ENCODE peak calls at places on chromosome 11, in ten cellular contexts. One of them, this sample, is unnamed.

GRCh38 chr11:83864412-83865057 is 578.4 kb upstream of the CCDC90B start:
- ATAC-seq in natural killer cell: no peak
- ATAC-seq in activated CD8-positive, alpha-beta T cell treated with anti-CD3 and anti-CD28 coated beads, Interleukin-2, amount 10 ng/mL, durations not matched to agents 7 days and 5 days: no peak
- ATAC-seq in naive thymus-derived CD8-positive, alpha-beta T cell: no peak
- ATAC-seq in stimulated activated naive B cell treated with anti-CD40 and anti-IgM and Interleukin-4, amounts not matched to agents 10 μg/mL and 1 μg/mL and 100 μg/mL, for 72 hours: no peak
- ATAC-seq in mucosa of descending colon: no peak
- ATAC-seq in upper lobe of left lung: no peak
- ATAC-seq in Right ventricle myocardium inferior: no peak
- ATAC-seq in activated naive CD4-positive, alpha-beta T cell treated with anti-CD3 and anti-CD28 coated beads, Interleukin-2, amount 50 U/mL, for 72 hours: no peak
- ATAC-seq in Right ventricle myocardium superior: no peak
- ATAC-seq in this sample: peak

GRCh38 chr11:86610559-86611341 is 61.7 kb downstream of the ME3 start:
- ATAC-seq in natural killer cell: no peak
- ATAC-seq in activated CD8-positive, alpha-beta T cell treated with anti-CD3 and anti-CD28 coated beads, Interleukin-2, amount 10 ng/mL, durations not matched to agents 7 days and 5 days: no peak
- ATAC-seq in naive thymus-derived CD8-positive, alpha-beta T cell: no peak
- ATAC-seq in stimulated activated naive B cell treated with anti-CD40 and anti-IgM and Interleukin-4, amounts not matched to agents 10 μg/mL and 1 μg/mL and 100 μg/mL, for 72 hours: no peak
- ATAC-seq in mucosa of descending colon: no peak
- ATAC-seq in upper lobe of left lung: no peak
- ATAC-seq in Right ventricle myocardium inferior: peak
- ATAC-seq in activated naive CD4-positive, alpha-beta T cell treated with anti-CD3 and anti-CD28 coated beads, Interleukin-2, amount 50 U/mL, for 72 hours: no peak
- ATAC-seq in Right ventricle myocardium superior: peak
- ATAC-seq in this sample: no peak

GRCh38 chr11:93921695-93922468 is 71.5 kb upstream of the VSTM5 start:
- ATAC-seq in natural killer cell: no peak
- ATAC-seq in activated CD8-positive, alpha-beta T cell treated with anti-CD3 and anti-CD28 coated beads, Interleukin-2, amount 10 ng/mL, durations not matched to agents 7 days and 5 days: no peak
- ATAC-seq in naive thymus-derived CD8-positive, alpha-beta T cell: no peak
- ATAC-seq in stimulated activated naive B cell treated with anti-CD40 and anti-IgM and Interleukin-4, amounts not matched to agents 10 μg/mL and 1 μg/mL and 100 μg/mL, for 72 hours: peak
- ATAC-seq in mucosa of descending colon: peak
- ATAC-seq in upper lobe of left lung: no peak
- ATAC-seq in Right ventricle myocardium inferior: no peak
- ATAC-seq in activated naive CD4-positive, alpha-beta T cell treated with anti-CD3 and anti-CD28 coated beads, Interleukin-2, amount 50 U/mL, for 72 hours: peak
- ATAC-seq in Right ventricle myocardium superior: no peak
- ATAC-seq in this sample: peak

GRCh38 chr11:123378096-123378495 is 52.0 kb upstream of the GRAMD1B start:
- ATAC-seq in natural killer cell: no peak
- ATAC-seq in activated CD8-positive, alpha-beta T cell treated with anti-CD3 and anti-CD28 coated beads, Interleukin-2, amount 10 ng/mL, durations not matched to agents 7 days and 5 days: no peak
- ATAC-seq in naive thymus-derived CD8-positive, alpha-beta T cell: no peak
- ATAC-seq in stimulated activated naive B cell treated with anti-CD40 and anti-IgM and Interleukin-4, amounts not matched to agents 10 μg/mL and 1 μg/mL and 100 μg/mL, for 72 hours: no peak
- ATAC-seq in mucosa of descending colon: no peak
- ATAC-seq in upper lobe of left lung: no peak
- ATAC-seq in Right ventricle myocardium inferior: no peak
- ATAC-seq in activated naive CD4-positive, alpha-beta T cell treated with anti-CD3 and anti-CD28 coated beads, Interleukin-2, amount 50 U/mL, for 72 hours: no peak
- ATAC-seq in Right ventricle myocardium superior: no peak
- ATAC-seq in this sample: no peak

GRCh38 chr11:104668797-104669463 is 229.3 kb downstream of the CASP12 start:
- ATAC-seq in natural killer cell: peak
- ATAC-seq in activated CD8-positive, alpha-beta T cell treated with anti-CD3 and anti-CD28 coated beads, Interleukin-2, amount 10 ng/mL, durations not matched to agents 7 days and 5 days: no peak
- ATAC-seq in naive thymus-derived CD8-positive, alpha-beta T cell: no peak
- ATAC-seq in stimulated activated naive B cell treated with anti-CD40 and anti-IgM and Interleukin-4, amounts not matched to agents 10 μg/mL and 1 μg/mL and 100 μg/mL, for 72 hours: no peak
- ATAC-seq in mucosa of descending colon: peak
- ATAC-seq in upper lobe of left lung: no peak
- ATAC-seq in Right ventricle myocardium inferior: no peak
- ATAC-seq in activated naive CD4-positive, alpha-beta T cell treated with anti-CD3 and anti-CD28 coated beads, Interleukin-2, amount 50 U/mL, for 72 hours: peak
- ATAC-seq in Right ventricle myocardium superior: no peak
- ATAC-seq in this sample: peak

GRCh38 chr11:111733009-111733408 is 33.2 kb downstream of the PPP2R1B start:
- ATAC-seq in natural killer cell: no peak
- ATAC-seq in activated CD8-positive, alpha-beta T cell treated with anti-CD3 and anti-CD28 coated beads, Interleukin-2, amount 10 ng/mL, durations not matched to agents 7 days and 5 days: no peak
- ATAC-seq in naive thymus-derived CD8-positive, alpha-beta T cell: no peak
- ATAC-seq in stimulated activated naive B cell treated with anti-CD40 and anti-IgM and Interleukin-4, amounts not matched to agents 10 μg/mL and 1 μg/mL and 100 μg/mL, for 72 hours: no peak
- ATAC-seq in mucosa of descending colon: peak
- ATAC-seq in upper lobe of left lung: peak
- ATAC-seq in Right ventricle myocardium inferior: peak
- ATAC-seq in activated naive CD4-positive, alpha-beta T cell treated with anti-CD3 and anti-CD28 coated beads, Interleukin-2, amount 50 U/mL, for 72 hours: no peak
- ATAC-seq in Right ventricle myocardium superior: peak
- ATAC-seq in this sample: peak

GRCh38 chr11:104291646-104292045 is 127.7 kb upstream of the PDGFD start:
- ATAC-seq in natural killer cell: no peak
- ATAC-seq in activated CD8-positive, alpha-beta T cell treated with anti-CD3 and anti-CD28 coated beads, Interleukin-2, amount 10 ng/mL, durations not matched to agents 7 days and 5 days: no peak
- ATAC-seq in naive thymus-derived CD8-positive, alpha-beta T cell: no peak
- ATAC-seq in stimulated activated naive B cell treated with anti-CD40 and anti-IgM and Interleukin-4, amounts not matched to agents 10 μg/mL and 1 μg/mL and 100 μg/mL, for 72 hours: no peak
- ATAC-seq in mucosa of descending colon: no peak
- ATAC-seq in upper lobe of left lung: no peak
- ATAC-seq in Right ventricle myocardium inferior: peak
- ATAC-seq in activated naive CD4-positive, alpha-beta T cell treated with anti-CD3 and anti-CD28 coated beads, Interleukin-2, amount 50 U/mL, for 72 hours: no peak
- ATAC-seq in Right ventricle myocardium superior: peak
- ATAC-seq in this sample: no peak

GRCh38 chr11:122754553-122755322 is 83.6 kb upstream of the CRTAM start:
- ATAC-seq in natural killer cell: peak
- ATAC-seq in activated CD8-positive, alpha-beta T cell treated with anti-CD3 and anti-CD28 coated beads, Interleukin-2, amount 10 ng/mL, durations not matched to agents 7 days and 5 days: peak
- ATAC-seq in naive thymus-derived CD8-positive, alpha-beta T cell: peak
- ATAC-seq in stimulated activated naive B cell treated with anti-CD40 and anti-IgM and Interleukin-4, amounts not matched to agents 10 μg/mL and 1 μg/mL and 100 μg/mL, for 72 hours: peak
- ATAC-seq in mucosa of descending colon: peak
- ATAC-seq in upper lobe of left lung: no peak
- ATAC-seq in Right ventricle myocardium inferior: no peak
- ATAC-seq in activated naive CD4-positive, alpha-beta T cell treated with anti-CD3 and anti-CD28 coated beads, Interleukin-2, amount 50 U/mL, for 72 hours: peak
- ATAC-seq in Right ventricle myocardium superior: no peak
- ATAC-seq in this sample: peak

GRCh38 chr11:129418039-129418438 is 42.4 kb downstream of the BARX2 start:
- ATAC-seq in natural killer cell: no peak
- ATAC-seq in activated CD8-positive, alpha-beta T cell treated with anti-CD3 and anti-CD28 coated beads, Interleukin-2, amount 10 ng/mL, durations not matched to agents 7 days and 5 days: no peak
- ATAC-seq in naive thymus-derived CD8-positive, alpha-beta T cell: no peak
- ATAC-seq in stimulated activated naive B cell treated with anti-CD40 and anti-IgM and Interleukin-4, amounts not matched to agents 10 μg/mL and 1 μg/mL and 100 μg/mL, for 72 hours: peak
- ATAC-seq in mucosa of descending colon: peak
- ATAC-seq in upper lobe of left lung: no peak
- ATAC-seq in Right ventricle myocardium inferior: no peak
- ATAC-seq in activated naive CD4-positive, alpha-beta T cell treated with anti-CD3 and anti-CD28 coated beads, Interleukin-2, amount 50 U/mL, for 72 hours: peak
- ATAC-seq in Right ventricle myocardium superior: no peak
- ATAC-seq in this sample: no peak

GRCh38 chr11:62445314-62445740 is 26.5 kb downstream of the SCGB1A1 start:
- ATAC-seq in natural killer cell: no peak
- ATAC-seq in activated CD8-positive, alpha-beta T cell treated with anti-CD3 and anti-CD28 coated beads, Interleukin-2, amount 10 ng/mL, durations not matched to agents 7 days and 5 days: no peak
- ATAC-seq in naive thymus-derived CD8-positive, alpha-beta T cell: no peak
- ATAC-seq in stimulated activated naive B cell treated with anti-CD40 and anti-IgM and Interleukin-4, amounts not matched to agents 10 μg/mL and 1 μg/mL and 100 μg/mL, for 72 hours: no peak
- ATAC-seq in mucosa of descending colon: peak
- ATAC-seq in upper lobe of left lung: no peak
- ATAC-seq in Right ventricle myocardium inferior: peak
- ATAC-seq in activated naive CD4-positive, alpha-beta T cell treated with anti-CD3 and anti-CD28 coated beads, Interleukin-2, amount 50 U/mL, for 72 hours: no peak
- ATAC-seq in Right ventricle myocardium superior: peak
- ATAC-seq in this sample: peak

GRCh38 chr11:102341844-102342318 is 5.1 kb upstream of the BIRC2 start:
- ATAC-seq in natural killer cell: peak
- ATAC-seq in activated CD8-positive, alpha-beta T cell treated with anti-CD3 and anti-CD28 coated beads, Interleukin-2, amount 10 ng/mL, durations not matched to agents 7 days and 5 days: peak
- ATAC-seq in naive thymus-derived CD8-positive, alpha-beta T cell: peak
- ATAC-seq in stimulated activated naive B cell treated with anti-CD40 and anti-IgM and Interleukin-4, amounts not matched to agents 10 μg/mL and 1 μg/mL and 100 μg/mL, for 72 hours: peak
- ATAC-seq in mucosa of descending colon: peak
- ATAC-seq in upper lobe of left lung: peak
- ATAC-seq in Right ventricle myocardium inferior: peak
- ATAC-seq in activated naive CD4-positive, alpha-beta T cell treated with anti-CD3 and anti-CD28 coated beads, Interleukin-2, amount 50 U/mL, for 72 hours: peak
- ATAC-seq in Right ventricle myocardium superior: peak
- ATAC-seq in this sample: peak

GRCh38 chr11:93820085-93820710 is 30.2 kb downstream of the VSTM5 start:
- ATAC-seq in natural killer cell: no peak
- ATAC-seq in activated CD8-positive, alpha-beta T cell treated with anti-CD3 and anti-CD28 coated beads, Interleukin-2, amount 10 ng/mL, durations not matched to agents 7 days and 5 days: no peak
- ATAC-seq in naive thymus-derived CD8-positive, alpha-beta T cell: no peak
- ATAC-seq in stimulated activated naive B cell treated with anti-CD40 and anti-IgM and Interleukin-4, amounts not matched to agents 10 μg/mL and 1 μg/mL and 100 μg/mL, for 72 hours: no peak
- ATAC-seq in mucosa of descending colon: no peak
- ATAC-seq in upper lobe of left lung: peak
- ATAC-seq in Right ventricle myocardium inferior: no peak
- ATAC-seq in activated naive CD4-positive, alpha-beta T cell treated with anti-CD3 and anti-CD28 coated beads, Interleukin-2, amount 50 U/mL, for 72 hours: peak
- ATAC-seq in Right ventricle myocardium superior: no peak
- ATAC-seq in this sample: no peak

GRCh38 chr11:58963551-58964075 is 24.3 kb downstream of the GLYATL1 start:
- ATAC-seq in natural killer cell: no peak
- ATAC-seq in activated CD8-positive, alpha-beta T cell treated with anti-CD3 and anti-CD28 coated beads, Interleukin-2, amount 10 ng/mL, durations not matched to agents 7 days and 5 days: no peak
- ATAC-seq in naive thymus-derived CD8-positive, alpha-beta T cell: no peak
- ATAC-seq in stimulated activated naive B cell treated with anti-CD40 and anti-IgM and Interleukin-4, amounts not matched to agents 10 μg/mL and 1 μg/mL and 100 μg/mL, for 72 hours: no peak
- ATAC-seq in mucosa of descending colon: no peak
- ATAC-seq in upper lobe of left lung: peak
- ATAC-seq in Right ventricle myocardium inferior: no peak
- ATAC-seq in activated naive CD4-positive, alpha-beta T cell treated with anti-CD3 and anti-CD28 coated beads, Interleukin-2, amount 50 U/mL, for 72 hours: no peak
- ATAC-seq in Right ventricle myocardium superior: no peak
- ATAC-seq in this sample: peak

GRCh38 chr11:2741006-2741376 is 41.2 kb upstream of the KCNQ1OT1 start:
- ATAC-seq in natural killer cell: no peak
- ATAC-seq in activated CD8-positive, alpha-beta T cell treated with anti-CD3 and anti-CD28 coated beads, Interleukin-2, amount 10 ng/mL, durations not matched to agents 7 days and 5 days: peak
- ATAC-seq in naive thymus-derived CD8-positive, alpha-beta T cell: no peak
- ATAC-seq in stimulated activated naive B cell treated with anti-CD40 and anti-IgM and Interleukin-4, amounts not matched to agents 10 μg/mL and 1 μg/mL and 100 μg/mL, for 72 hours: no peak
- ATAC-seq in mucosa of descending colon: no peak
- ATAC-seq in upper lobe of left lung: no peak
- ATAC-seq in Right ventricle myocardium inferior: peak
- ATAC-seq in activated naive CD4-positive, alpha-beta T cell treated with anti-CD3 and anti-CD28 coated beads, Interleukin-2, amount 50 U/mL, for 72 hours: no peak
- ATAC-seq in Right ventricle myocardium superior: no peak
- ATAC-seq in this sample: no peak

GRCh38 chr11:118175031-118175531 is 1.4 kb downstream of the SCN2B start:
- ATAC-seq in natural killer cell: no peak
- ATAC-seq in activated CD8-positive, alpha-beta T cell treated with anti-CD3 and anti-CD28 coated beads, Interleukin-2, amount 10 ng/mL, durations not matched to agents 7 days and 5 days: no peak
- ATAC-seq in naive thymus-derived CD8-positive, alpha-beta T cell: no peak
- ATAC-seq in stimulated activated naive B cell treated with anti-CD40 and anti-IgM and Interleukin-4, amounts not matched to agents 10 μg/mL and 1 μg/mL and 100 μg/mL, for 72 hours: no peak
- ATAC-seq in mucosa of descending colon: no peak
- ATAC-seq in upper lobe of left lung: peak
- ATAC-seq in Right ventricle myocardium inferior: peak
- ATAC-seq in activated naive CD4-positive, alpha-beta T cell treated with anti-CD3 and anti-CD28 coated beads, Interleukin-2, amount 50 U/mL, for 72 hours: no peak
- ATAC-seq in Right ventricle myocardium superior: peak
- ATAC-seq in this sample: peak

This sample was measured in SK-N-SH treated with all-trans-retinoic acid at 6 μM for 48 hours.